ENCODE peak calls at places on chromosome 6, in four cellular contexts. I is body of pancreas, T is GM12865, B is COR-L47. J is an unnamed sample.

GRCh38 chr6:56314683-56315523 is 67.5 kb upstream of the COL21A1 start:
- DNase-seq in I (peak; percentile 53), T (peak; percentile 48), B (peak; percentile 22), J (no peak)

GRCh38 chr6:37375376-37375775 is 21.6 kb downstream of the RNF8 start:
- DNase-seq in B (no peak), T (no peak), I (no peak), J (no peak)

GRCh38 chr6:106910999-106911949 is 63.3 kb downstream of the CD24 start:
- DNase-seq in T (no peak), I (peak; percentile 49), B (peak; percentile 5), J (no peak)

GRCh38 chr6:90123796-90124195 is 172.8 kb downstream of the BACH2 start:
- DNase-seq in B (no peak), I (no peak), T (no peak), J (no peak)

GRCh38 chr6:21593927-21594421 is 423 bp downstream of the SOX4 start:
- DNase-seq in T (peak; percentile 69), I (peak; percentile 53), B (no peak), J (peak; percentile 49)

GRCh38 chr6:146444195-146444594 is 99.4 kb upstream of the RAB32 start:
- DNase-seq in B (no peak), T (no peak), I (no peak), J (no peak)

GRCh38 chr6:28988536-28989415 is 16.3 kb downstream of the ZNF311 start:
- DNase-seq in T (peak; percentile 81), I (peak; percentile 39), B (no peak), J (no peak)

GRCh38 chr6:147507162-147508072 is 1.1 kb upstream of the SAMD5 start:
- DNase-seq in T (no peak), I (peak; percentile 20), B (no peak), J (no peak)

GRCh38 chr6:164097557-164098398 is 683.3 kb downstream of the QKI start:
- DNase-seq in I (no peak), T (no peak), B (no peak), J (peak; percentile 62)

J was measured in skeletal muscle cell.